ENCODE peak calls at places on chromosomes 12 and 14, in eight cellular contexts. V, D, U, N, L, C, J and S are unnamed samples.
A peak's percentile ranks its signal among the peaks of the same experiment; 100 is the strongest.

GRCh38 chr14:59576332-59577294 is at the start of gene CCDC175:
- DNase-seq in V (peak; percentile 73), D (peak; percentile 87), U (peak; percentile 80), N (peak; percentile 92), L (peak; percentile 43), C (peak; percentile 82), J (peak; percentile 97), S (no peak)

GRCh38 chr12:96404683-96405082 is 4.4 kb upstream of the CDK17 start:
- DNase-seq in V (no peak), D (no peak), U (no peak), N (no peak), L (no peak), C (no peak), J (no peak), S (no peak)

GRCh38 chr12:19430988-19431387 is 8.3 kb upstream of the AEBP2 start:
- DNase-seq in V (no peak), D (no peak), U (no peak), N (no peak), L (no peak), C (no peak), J (no peak), S (no peak)

GRCh38 chr12:116389990-116390655 is 112.6 kb upstream of the MED13L start:
- DNase-seq in V (peak; percentile 97), D (no peak), U (no peak), N (no peak), L (no peak), C (no peak), J (no peak), S (peak; percentile 95)

GRCh38 chr12:34348836-34349672 is 326.8 kb downstream of the ALG10 start:
- DNase-seq in V (no peak), D (no peak), U (no peak), N (no peak), L (no peak), C (peak; percentile 61), J (no peak), S (no peak)

GRCh38 chr12:45877069-45877468 is 113.3 kb downstream of the SCAF11 start:
- DNase-seq in V (no peak), D (no peak), U (no peak), N (no peak), L (no peak), C (no peak), J (no peak), S (no peak)

GRCh38 chr12:100141998-100142850 is 450 bp downstream of the BLTP3B start:
- DNase-seq in V (no peak), D (peak; percentile 49), U (no peak), N (peak; percentile 39), L (peak; percentile 12), C (peak; percentile 56), J (peak; percentile 80), S (no peak)

GRCh38 chr14:58055497-58055896 is 96.5 kb downstream of the ARMH4 start:
- DNase-seq in V (no peak), D (no peak), U (no peak), N (no peak), L (no peak), C (no peak), J (no peak), S (no peak)

GRCh38 chr12:97752129-97752528 is 289.5 kb downstream of the RMST start:
- DNase-seq in V (no peak), D (no peak), U (no peak), N (no peak), L (no peak), C (no peak), J (no peak), S (no peak)

GRCh38 chr12:65640489-65640901 is 183.8 kb upstream of the HMGA2 start:
- DNase-seq in V (no peak), D (no peak), U (no peak), N (no peak), L (no peak), C (no peak), J (no peak), S (no peak)

GRCh38 chr12:19915392-19916192 is 452.7 kb upstream of the PDE3A start:
- DNase-seq in V (peak; percentile 51), D (no peak), U (no peak), N (no peak), L (no peak), C (no peak), J (no peak), S (peak; percentile 8)

GRCh38 chr14:104145826-104146642 is 7.6 kb downstream of the KIF26A start:
- DNase-seq in V (no peak), D (peak; percentile 15), U (no peak), N (peak; percentile 3), L (no peak), C (no peak), J (peak; percentile 2), S (no peak)

GRCh38 chr14:24430682-24431568 is 1.2 kb downstream of the KHNYN start:
- DNase-seq in V (peak; percentile 69), D (no peak), U (peak; percentile 57), N (no peak), L (no peak), C (no peak), J (peak; percentile 23), S (no peak)

GRCh38 chr12:122669397-122670070 is 33.6 kb downstream of the HCAR2 start:
- DNase-seq in V (peak; percentile 70), D (no peak), U (no peak), N (no peak), L (no peak), C (no peak), J (no peak), S (peak; percentile 54)

GRCh38 chr14:89327771-89328212 is 89.2 kb downstream of the FOXN3 start:
- DNase-seq in V (peak; percentile 22), D (no peak), U (no peak), N (no peak), L (no peak), C (no peak), J (no peak), S (no peak)

GRCh38 chr12:4450551-4451112 is 5.0 kb upstream of the FGF6 start:
- DNase-seq in V (no peak), D (no peak), U (no peak), N (no peak), L (no peak), C (no peak), J (no peak), S (no peak)

GRCh38 chr14:85519661-85520305 is 10.2 kb upstream of the FLRT2 start:
- DNase-seq in V (no peak), D (no peak), U (no peak), N (no peak), L (no peak), C (no peak), J (no peak), S (no peak)

GRCh38 chr14:68824517-68825347 is 31.9 kb upstream of the ZFP36L1 start:
- DNase-seq in V (peak; percentile 83), D (peak; percentile 63), U (no peak), N (peak; percentile 91), L (no peak), C (peak; percentile 80), J (peak; percentile 87), S (no peak)

GRCh38 chr14:24609667-24610344 is at the start of gene GZMH:
- DNase-seq in V (no peak), D (no peak), U (no peak), N (no peak), L (no peak), C (no peak), J (no peak), S (no peak)

GRCh38 chr12:77469614-77470333 is 360.9 kb upstream of the NAV3 start:
- DNase-seq in V (no peak), D (no peak), U (no peak), N (no peak), L (no peak), C (no peak), J (no peak), S (no peak)

GRCh38 chr14:71289536-71289935 is 382.3 kb downstream of the PCNX1 start:
- DNase-seq in V (no peak), D (no peak), U (no peak), N (no peak), L (no peak), C (no peak), J (no peak), S (no peak)

GRCh38 chr12:82359115-82359478 is 768 bp downstream of the METTL25 start:
- DNase-seq in V (peak; percentile 1), D (no peak), U (no peak), N (peak; percentile 16), L (no peak), C (no peak), J (peak; percentile 22), S (no peak)

GRCh38 chr12:3821441-3821840 is 51.8 kb downstream of the PARP11 start:
- DNase-seq in V (no peak), D (no peak), U (no peak), N (no peak), L (no peak), C (no peak), J (no peak), S (no peak)

GRCh38 chr14:104157303-104157928 is 19.0 kb downstream of the KIF26A start:
- DNase-seq in V (no peak), D (no peak), U (no peak), N (peak; percentile 45), L (no peak), C (peak; percentile 31), J (no peak), S (no peak)

GRCh38 chr12:56522486-56523193 is 1.0 kb downstream of the RBMS2 start:
- DNase-seq in V (peak; percentile 47), D (no peak), U (no peak), N (no peak), L (no peak), C (no peak), J (no peak), S (no peak)

GRCh38 chr12:89181271-89181920 is 170.9 kb downstream of the DUSP6 start:
- DNase-seq in V (peak; percentile 36), D (no peak), U (no peak), N (no peak), L (no peak), C (no peak), J (no peak), S (peak; percentile 66)